ENCODE peak calls at places on chromosome 6, in seven cellular contexts. I is endodermal cell; F is CD8-positive, alpha-beta memory T cell; L is sciatic nerve; S is PC-9; P is fibroblast of pulmonary artery; Y is BJ. U is an unnamed sample.

GRCh38 chr6:18265099-18265372 is 706 bp upstream of the DEK start:
- DNase-seq in I (no peak), S (no peak), Y (no peak), P (no peak), L (no peak), F (no peak), U (no peak)

GRCh38 chr6:133631421-133631820 is 257.5 kb upstream of the TCF21 start:
- DNase-seq in F (no peak), Y (no peak), I (no peak), P (peak; percentile 77), L (no peak), S (peak; percentile 56), U (no peak)

GRCh38 chr6:132401120-132401940 is at the start of gene MOXD1:
- DNase-seq in Y (no peak), S (no peak), F (no peak), I (peak; percentile 88), P (peak; percentile 34), L (peak; percentile 71), U (peak; percentile 84)

GRCh38 chr6:81003156-81003555 is 749.3 kb downstream of the TENT5A start:
- DNase-seq in F (no peak), P (peak; percentile 65), S (no peak), L (no peak), Y (peak; percentile 6), I (no peak), U (no peak)

GRCh38 chr6:162123797-162124196 is 603.8 kb downstream of the PRKN start:
- DNase-seq in L (no peak), I (peak; percentile 52), Y (no peak), P (peak; percentile 8), F (no peak), S (no peak), U (no peak)

GRCh38 chr6:129498950-129499870 is 210.8 kb downstream of the ARHGAP18 start:
- DNase-seq in P (peak; percentile 75), L (no peak), Y (no peak), I (peak; percentile 54), F (peak; percentile 41), S (peak; percentile 57), U (no peak)

GRCh38 chr6:157106487-157106886 is 216.8 kb downstream of the TMEM242 start:
- DNase-seq in L (no peak), S (peak; percentile 78), F (no peak), Y (no peak), I (no peak), P (peak; percentile 38), U (no peak)

GRCh38 chr6:123808556-123808955 is 4.9 kb downstream of the NKAIN2 start:
- DNase-seq in F (no peak), I (no peak), S (no peak), Y (no peak), L (no peak), P (no peak), U (no peak)

GRCh38 chr6:157669747-157670216 is 153.3 kb upstream of the SNX9 start:
- DNase-seq in P (peak; percentile 81), S (no peak), L (peak; percentile 88), F (no peak), I (peak; percentile 89), Y (peak; percentile 63), U (peak; percentile 82)

GRCh38 chr6:24931752-24932691 is 3.7 kb downstream of the RIPOR2 start:
- DNase-seq in L (no peak), S (peak; percentile 46), P (peak; percentile 68), I (peak; percentile 45), F (peak; percentile 47), Y (no peak), U (peak; percentile 71)

GRCh38 chr6:116413357-116413756 is 42.6 kb downstream of the DSE start:
- DNase-seq in F (no peak), S (no peak), L (no peak), Y (no peak), I (no peak), P (no peak), U (no peak)

GRCh38 chr6:105896052-105896820 is 189.9 kb upstream of the PRDM1 start:
- DNase-seq in P (no peak), I (no peak), S (no peak), F (no peak), L (no peak), Y (no peak), U (no peak)